ENCODE peak calls at places on chromosomes 2 and 18, in four cellular contexts. F is tibial artery; B is CD4-positive, alpha-beta T cell; R is DND-41. J is an unnamed sample.

GRCh38 chr18:48164096-48164475 is 233.6 kb upstream of the SMAD2 start:
- DNase-seq in B (no peak), R (no peak), F (no peak), J (no peak)

GRCh38 chr2:10875126-10875525 is 36.6 kb upstream of the KCNF1 start:
- DNase-seq in B (no peak), F (no peak), R (no peak), J (peak)

GRCh38 chr2:84077504-84077903 is 381.6 kb downstream of the SUCLG1 start:
- DNase-seq in F (no peak), B (no peak), R (peak), J (peak)

GRCh38 chr2:36373149-36373880 is 17.7 kb downstream of the CRIM1 start:
- DNase-seq in F (no peak), B (no peak), R (no peak), J (no peak)

GRCh38 chr2:23523651-23524260 is 138.8 kb downstream of the KLHL29 start:
- DNase-seq in F (peak), B (no peak), R (no peak), J (no peak)

GRCh38 chr2:40095003-40095402 is 315.9 kb upstream of the THUMPD2 start:
- DNase-seq in B (no peak), F (no peak), R (no peak), J (no peak)

GRCh38 chr2:235191933-235192332 is 240.1 kb downstream of the SH3BP4 start:
- DNase-seq in R (no peak), F (no peak), B (no peak), J (no peak)

GRCh38 chr2:190860985-190861721 is 19.5 kb upstream of the GLS start:
- DNase-seq in B (no peak), F (no peak), R (no peak), J (no peak)

GRCh38 chr2:186887107-186888090 is 38.4 kb upstream of the ZSWIM2 start:
- DNase-seq in R (no peak), B (no peak), F (peak), J (no peak)

GRCh38 chr2:65368464-65368863 is 63.9 kb downstream of the SPRED2 start:
- DNase-seq in F (no peak), B (no peak), R (no peak), J (no peak)

GRCh38 chr2:138724296-138724695 is 55.9 kb downstream of the NXPH2 start:
- DNase-seq in F (no peak), R (no peak), B (no peak), J (no peak)

GRCh38 chr2:118943286-118943685 is 1.3 kb downstream of the MARCO start:
- DNase-seq in B (no peak), F (no peak), R (no peak), J (no peak)

GRCh38 chr2:134142341-134142738 is 111.5 kb upstream of the MGAT5 start:
- DNase-seq in F (no peak), B (no peak), R (no peak), J (no peak)

GRCh38 chr2:134141598-134142340 is 112.1 kb upstream of the MGAT5 start:
- DNase-seq in B (no peak), F (no peak), R (no peak), J (no peak)

GRCh38 chr2:134143568-134143967 is 110.3 kb upstream of the MGAT5 start:
- DNase-seq in F (no peak), B (no peak), R (no peak), J (no peak)

GRCh38 chr2:134144081-134144596 is 109.7 kb upstream of the MGAT5 start:
- DNase-seq in F (no peak), R (no peak), B (no peak), J (no peak)

DNA sequence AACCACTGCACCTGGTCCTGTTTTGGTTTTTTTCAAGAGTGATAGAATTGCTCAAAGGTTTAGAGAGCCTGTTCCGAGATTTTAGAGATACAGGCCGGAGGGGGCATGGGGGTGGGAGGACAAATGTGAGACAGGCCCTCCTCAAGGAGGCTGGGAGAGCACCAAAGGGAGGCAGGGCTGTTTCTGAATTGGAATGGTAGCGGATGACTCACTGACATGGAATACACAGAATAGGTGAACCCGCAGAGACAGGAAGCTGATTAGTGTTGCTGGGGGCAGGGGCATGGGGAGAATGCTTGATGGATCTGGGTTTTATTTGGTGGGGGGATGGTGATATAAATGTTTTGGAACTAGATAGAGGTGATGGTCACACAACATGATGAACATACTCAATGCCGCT is 111.0 kb upstream of the MGAT5 start:
- DNase-seq in R (no peak), F (no peak), B (no peak), J (no peak)
- H3K27ac ChIP-seq in R (no peak), F (no peak), B (no peak), J (no peak)

GRCh38 chr2:70300771-70301343 is 1.0 kb downstream of the FAM136A start:
- DNase-seq in B (no peak), R (no peak), F (no peak), J (no peak)
- TF ChIP-seq CTCF in B (no peak), R (no peak), F (no peak), J (no peak)

DNA sequence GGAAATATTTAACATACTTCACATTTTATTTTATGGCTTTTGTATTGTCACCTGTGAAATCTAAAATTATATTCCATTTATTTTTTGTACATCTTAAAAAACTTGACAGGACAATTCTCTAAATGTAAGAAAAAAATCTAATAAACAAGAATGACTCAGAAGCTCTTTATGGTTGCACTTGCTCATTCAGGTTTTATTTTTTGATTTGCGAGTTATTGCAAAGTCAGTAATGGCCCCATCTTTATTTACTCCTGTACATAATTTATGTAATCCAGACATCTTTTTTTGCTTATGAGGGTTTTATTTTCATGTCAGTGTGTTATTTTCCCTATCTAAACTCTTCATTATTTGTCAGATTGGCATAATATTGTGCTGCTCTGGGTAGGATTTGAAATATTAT is 145.1 kb downstream of the MBD5 start:
- DNase-seq in B (no peak), R (no peak), F (no peak), J (no peak)
- H3K27ac ChIP-seq in B (no peak), R (no peak), F (no peak), J (no peak)

GRCh38 chr2:233000886-233001750 is 11.9 kb downstream of the NGEF start:
- DNase-seq in B (no peak), F (no peak), R (no peak), J (no peak)

GRCh38 chr2:233002829-233003657 is 10.0 kb downstream of the NGEF start:
- DNase-seq in R (no peak), F (no peak), B (no peak), J (no peak)

GRCh38 chr2:232997749-232998665 is 15.0 kb downstream of the NGEF start:
- DNase-seq in B (no peak), F (no peak), R (no peak), J (no peak)

GRCh38 chr2:232998666-232998985 is 14.4 kb downstream of the NGEF start:
- DNase-seq in B (no peak), R (no peak), F (no peak), J (no peak)

GRCh38 chr2:232999354-232999753 is 13.7 kb downstream of the NGEF start:
- DNase-seq in R (no peak), B (no peak), F (no peak), J (no peak)
- TF ChIP-seq CTCF in R (peak), B (no peak), F (no peak), J (no peak)

GRCh38 chr2:144583362-144583692 is 63.4 kb upstream of the ZEB2 start:
- DNase-seq in F (no peak), R (no peak), B (no peak), J (no peak)

GRCh38 chr2:144580521-144581153 is 60.7 kb upstream of the ZEB2 start:
- DNase-seq in F (no peak), B (no peak), R (peak), J (no peak)

GRCh38 chr2:144587306-144587705 is 67.4 kb upstream of the ZEB2 start:
- DNase-seq in B (no peak), F (no peak), R (no peak), J (no peak)

GRCh38 chr2:144583741-144584453 is 64.0 kb upstream of the ZEB2 start:
- DNase-seq in F (no peak), B (no peak), R (no peak), J (no peak)

DNA sequence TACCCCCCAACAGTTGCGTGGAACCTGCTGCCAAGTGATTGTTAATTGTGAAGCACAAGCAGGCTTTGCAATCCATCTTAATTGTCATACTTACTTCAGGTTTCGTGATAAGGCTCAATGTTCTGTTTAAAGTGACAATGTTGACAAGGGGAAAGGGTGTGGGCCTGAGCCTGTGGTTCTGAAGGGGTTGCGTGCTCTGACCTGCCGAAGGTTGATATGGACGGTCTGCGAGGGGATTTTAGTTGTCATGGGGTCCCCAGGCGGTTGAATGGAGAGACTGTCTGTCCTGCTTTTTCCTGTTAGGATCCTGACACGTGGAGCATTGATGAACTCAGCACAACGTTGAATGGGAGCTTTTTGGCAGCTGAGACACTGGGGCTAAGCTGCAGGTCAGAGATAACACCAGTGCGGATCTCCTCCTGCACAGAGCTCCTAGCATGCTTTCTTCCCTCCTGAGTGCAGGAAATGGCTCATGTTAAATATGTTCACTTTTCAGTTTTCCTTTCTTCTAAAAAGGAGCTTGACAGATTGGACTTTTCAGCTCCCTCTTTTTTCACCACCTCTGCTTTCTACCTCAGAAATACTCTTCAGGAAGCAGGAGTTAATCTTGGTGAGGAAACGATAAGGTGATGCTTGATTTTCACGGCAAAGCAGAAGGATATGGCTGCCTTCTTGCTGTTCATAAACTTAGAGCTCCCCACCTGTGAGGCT is 62.9 kb upstream of the ZEB2 start:
- DNase-seq in B (no peak), R (no peak), F (no peak), J (no peak)
- H3K27ac ChIP-seq in B (no peak), R (peak), F (no peak), J (no peak)